ENCODE peak calls at places on chromosome 2, in eight cellular contexts. B, W, T, C, A, F, G and U are unnamed samples.

GRCh38 chr2:45379399-45380087 is 231.5 kb downstream of the SRBD1 start:
- DNase-seq in A (no peak), B (no peak), T (no peak), W (no peak), G (no peak), C (no peak), F (no peak), U (no peak)

GRCh38 chr2:159933727-159934049 is 128.7 kb downstream of the PLA2R1 start:
- DNase-seq in F (no peak), W (no peak), C (no peak), B (no peak), T (peak), G (no peak), A (no peak), U (no peak)

GRCh38 chr2:11102466-11102865 is 52.8 kb upstream of the SLC66A3 start:
- DNase-seq in G (no peak), T (no peak), C (no peak), W (no peak), B (no peak), A (no peak), F (no peak), U (no peak)

GRCh38 chr2:96321230-96322103 is 3.6 kb upstream of the ITPRIPL1 start:
- DNase-seq in C (no peak), G (peak), B (peak), T (peak), A (no peak), F (no peak), W (no peak), U (peak)

GRCh38 chr2:168715849-168716248 is 86.6 kb upstream of the NOSTRIN start:
- DNase-seq in F (no peak), T (no peak), G (no peak), W (no peak), C (no peak), A (no peak), B (no peak), U (no peak)

GRCh38 chr2:237223208-237223861 is 137.6 kb downstream of the COPS8 start:
- DNase-seq in C (peak), G (peak), W (no peak), A (peak), T (no peak), B (no peak), F (no peak), U (peak)

GRCh38 chr2:24813645-24814257 is 20.5 kb downstream of the CENPO start:
- DNase-seq in F (no peak), G (no peak), A (no peak), C (no peak), T (no peak), W (no peak), B (no peak), U (no peak)

GRCh38 chr2:176117823-176118376 is 1.3 kb downstream of the HOXD10 start:
- DNase-seq in C (no peak), F (no peak), W (no peak), G (no peak), B (no peak), T (no peak), A (no peak), U (no peak)

GRCh38 chr2:120551540-120551939 is 184.1 kb upstream of the GLI2 start:
- DNase-seq in C (no peak), F (no peak), G (no peak), W (no peak), A (no peak), T (no peak), B (no peak), U (no peak)

GRCh38 chr2:55490554-55490953 is 29.0 kb upstream of the CFAP36 start:
- DNase-seq in B (no peak), W (no peak), T (peak), G (no peak), C (peak), F (no peak), A (peak), U (peak)

GRCh38 chr2:181063696-181064095 is 83.3 kb downstream of the UBE2E3 start:
- DNase-seq in B (no peak), A (no peak), F (no peak), G (no peak), T (no peak), C (no peak), W (no peak), U (no peak)

GRCh38 chr2:109094144-109094543 is 34.9 kb upstream of the SH3RF3 start:
- DNase-seq in B (no peak), T (no peak), F (no peak), A (no peak), C (no peak), G (no peak), W (no peak), U (no peak)

GRCh38 chr2:121099329-121100318 is 185.4 kb downstream of the TFCP2L1 start:
- DNase-seq in F (no peak), A (peak), W (no peak), B (no peak), G (peak), C (no peak), T (no peak), U (no peak)

GRCh38 chr2:96520231-96520630 is 15.1 kb upstream of the NEURL3 start:
- DNase-seq in W (no peak), G (no peak), A (no peak), B (no peak), T (no peak), C (no peak), F (no peak), U (no peak)

GRCh38 chr2:105802587-105802986 is 57.9 kb downstream of the NCK2 start:
- DNase-seq in B (peak), F (no peak), C (no peak), G (no peak), T (no peak), W (no peak), A (no peak), U (no peak)

GRCh38 chr2:202033317-202034248 is at the start of gene FZD7:
- DNase-seq in W (peak), B (peak), F (peak), G (peak), T (peak), C (peak), A (peak), U (peak)

GRCh38 chr2:231710751-231711676 is 2.7 kb downstream of the PTMA start:
- DNase-seq in F (no peak), T (no peak), A (no peak), G (peak), B (no peak), W (peak), C (no peak), U (no peak)

GRCh38 chr2:223668302-223668998 is 66.3 kb upstream of the SCG2 start:
- DNase-seq in F (no peak), A (no peak), W (no peak), C (no peak), T (peak), B (no peak), G (no peak), U (peak)

GRCh38 chr2:239894276-239894675 is 130.9 kb downstream of the NDUFA10 start:
- DNase-seq in B (no peak), W (no peak), G (no peak), C (no peak), F (no peak), A (no peak), T (no peak), U (no peak)

GRCh38 chr2:75516378-75517122 is 44.2 kb downstream of the EVA1A start:
- DNase-seq in F (no peak), W (no peak), C (no peak), B (no peak), A (no peak), G (no peak), T (no peak), U (no peak)

GRCh38 chr2:49801898-49802297 is 647.6 kb upstream of the FSHR start:
- DNase-seq in T (no peak), C (no peak), B (no peak), G (no peak), F (no peak), A (no peak), W (no peak), U (no peak)

GRCh38 chr2:86038291-86039081 is 67.2 kb downstream of the POLR1A start:
- DNase-seq in C (no peak), B (peak), A (peak), G (no peak), T (peak), W (no peak), F (no peak), U (no peak)

GRCh38 chr2:195674491-195675226 is 17.6 kb downstream of the SLC39A10 start:
- DNase-seq in T (no peak), C (peak), W (no peak), G (no peak), A (no peak), F (no peak), B (no peak), U (no peak)